ENCODE peak calls at places on chromosomes 12 and 14, in five cellular contexts. O is choroid plexus epithelial cell, Y is A549, U is HAP-1, D is left lung. Z is an unnamed sample.

GRCh38 chr14:24032727-24033418 is 18.9 kb upstream of the CARMIL3 start:
- DNase-seq in U (no peak), Y (peak; percentile 41), D (no peak), O (peak; percentile 96), Z (peak; percentile 11)

GRCh38 chr12:89453579-89453978 is 71.0 kb downstream of the GALNT4 start:
- DNase-seq in D (no peak), Y (no peak), U (no peak), O (peak; percentile 92), Z (no peak)

GRCh38 chr12:113232787-113233585 is 11.7 kb downstream of the TPCN1 start:
- DNase-seq in D (no peak), U (no peak), O (peak; percentile 73), Y (no peak), Z (peak; percentile 67)

GRCh38 chr12:97005612-97006011 is 98.6 kb downstream of the NEDD1 start:
- DNase-seq in O (no peak), U (no peak), D (no peak), Y (no peak), Z (no peak)

GRCh38 chr12:28191690-28192089 is 1.4 kb downstream of the CCDC91 start:
- DNase-seq in O (peak; percentile 37), D (no peak), U (peak; percentile 8), Y (peak; percentile 13), Z (no peak)

GRCh38 chr14:101876539-101876938 is 87.8 kb upstream of the DYNC1H1 start:
- DNase-seq in D (no peak), Y (no peak), U (no peak), O (peak; percentile 28), Z (no peak)

GRCh38 chr14:34085695-34086094 is 134.8 kb upstream of the EGLN3 start:
- DNase-seq in O (no peak), Y (no peak), U (no peak), D (no peak), Z (no peak)

GRCh38 chr14:103196716-103197115 is 73.5 kb downstream of the TNFAIP2 start:
- DNase-seq in Y (no peak), O (no peak), U (no peak), D (no peak), Z (no peak)

GRCh38 chr14:74587363-74587707 is 24.7 kb downstream of the LTBP2 start:
- DNase-seq in D (peak; percentile 54), O (no peak), U (no peak), Y (no peak), Z (no peak)

GRCh38 chr12:52350021-52350620 is 17.2 kb downstream of the KRT85 start:
- DNase-seq in D (no peak), U (no peak), O (no peak), Y (no peak), Z (no peak)

GRCh38 chr12:75443709-75444108 is 36.8 kb upstream of the GLIPR1 start:
- DNase-seq in Y (no peak), U (no peak), O (no peak), D (no peak), Z (no peak)

GRCh38 chr14:44981198-44981597 is 19.2 kb downstream of the TOGARAM1 start:
- DNase-seq in Y (no peak), O (no peak), U (no peak), D (no peak), Z (no peak)

GRCh38 chr14:100810435-100810834 is 15.5 kb upstream of the MEG3 start:
- DNase-seq in Y (no peak), O (no peak), D (no peak), U (no peak), Z (no peak)

GRCh38 chr14:65222434-65222833 is 120.1 kb upstream of the MAX start:
- DNase-seq in D (peak; percentile 85), Y (no peak), U (peak; percentile 41), O (peak; percentile 80), Z (peak; percentile 31)

GRCh38 chr14:57009585-57010515 is 199.6 kb upstream of the OTX2 start:
- DNase-seq in D (no peak), Y (no peak), U (peak; percentile 42), O (no peak), Z (no peak)

GRCh38 chr14:73786942-73787759 is 64.5 kb upstream of the PTGR2 start:
- DNase-seq in D (peak; percentile 96), Y (no peak), U (peak; percentile 38), O (peak; percentile 37), Z (peak; percentile 35)

GRCh38 chr12:124053855-124054254 is 80.8 kb downstream of the ZNF664 start:
- DNase-seq in D (no peak), O (peak; percentile 90), Y (peak; percentile 44), U (peak; percentile 61), Z (peak; percentile 22)

GRCh38 chr14:48874701-48875100 is 711.5 kb downstream of the RPS29 start:
- DNase-seq in O (no peak), U (peak; percentile 75), D (no peak), Y (no peak), Z (no peak)

GRCh38 chr14:56514663-56515371 is 64.8 kb upstream of the TMEM260 start:
- DNase-seq in Y (no peak), D (no peak), O (peak; percentile 58), U (no peak), Z (no peak)

GRCh38 chr14:68283378-68284123 is 464.0 kb downstream of the RAD51B start:
- DNase-seq in O (no peak), D (peak; percentile 72), U (no peak), Y (no peak), Z (no peak)

GRCh38 chr12:100672075-100672592 is 98.7 kb downstream of the GAS2L3 start:
- DNase-seq in Y (peak; percentile 21), U (peak; percentile 28), D (peak; percentile 75), O (peak; percentile 22), Z (no peak)

GRCh38 chr12:24133385-24133784 is 183.9 kb upstream of the SOX5 start:
- DNase-seq in U (no peak), D (no peak), Y (no peak), O (no peak), Z (no peak)

GRCh38 chr12:53005986-53006809 is at the start of gene EIF4B:
- DNase-seq in D (peak; percentile 100), U (peak; percentile 100), Y (peak; percentile 96), O (peak; percentile 100), Z (peak; percentile 99)

Z was measured in occipital lobe.